ENCODE peak calls at places on chromosomes 1 and 21, in eight cellular contexts. M, A, D, C, E, Q, N and I are unnamed samples.

GRCh38 chr1:27428316-27429028 is 36.0 kb downstream of the GPR3 start:
- DNase-seq in D (no peak), M (no peak), C (no peak), A (peak; percentile 77), E (peak; percentile 50), Q (no peak), N (no peak), I (no peak)

GRCh38 chr21:43283136-43283924 is 114.5 kb downstream of the CRYAA start:
- DNase-seq in C (no peak), M (no peak), N (no peak), D (no peak), Q (no peak), A (no peak), E (no peak), I (no peak)

GRCh38 chr1:3673381-3674099 is 21.2 kb downstream of the TP73 start:
- DNase-seq in M (no peak), E (no peak), N (no peak), C (no peak), A (no peak), Q (no peak), D (no peak), I (no peak)

GRCh38 chr1:212847549-212847948 is at the start of gene SPATA45:
- DNase-seq in A (no peak), C (no peak), D (no peak), N (no peak), M (no peak), Q (no peak), E (no peak), I (no peak)

GRCh38 chr1:225845633-225846259 is 35.8 kb downstream of the EPHX1 start:
- DNase-seq in E (peak; percentile 81), Q (peak; percentile 76), A (peak; percentile 89), D (peak; percentile 84), M (peak; percentile 45), C (peak; percentile 68), N (peak; percentile 83), I (peak; percentile 87)

GRCh38 chr1:96863449-96863848 is 141.9 kb downstream of the PTBP2 start:
- DNase-seq in D (no peak), N (peak; percentile 76), M (no peak), E (no peak), Q (no peak), A (no peak), C (no peak), I (no peak)

GRCh38 chr1:85585845-85586244 is 5.3 kb downstream of the CCN1 start:
- DNase-seq in Q (peak; percentile 44), A (peak; percentile 70), E (no peak), N (peak; percentile 81), C (no peak), M (peak; percentile 49), D (peak; percentile 83), I (no peak)

GRCh38 chr1:74937176-74937575 is 197.0 kb upstream of the LHX8 start:
- DNase-seq in M (no peak), N (no peak), E (no peak), Q (no peak), A (no peak), D (peak; percentile 5), C (no peak), I (no peak)

GRCh38 chr1:54848134-54848948 is 38.7 kb downstream of the DHCR24 start:
- DNase-seq in E (no peak), Q (no peak), D (no peak), C (no peak), A (peak; percentile 30), M (no peak), N (no peak), I (no peak)

GRCh38 chr1:58683519-58683918 is 16.3 kb downstream of the MYSM1 start:
- DNase-seq in E (no peak), N (no peak), D (no peak), C (no peak), M (no peak), Q (no peak), A (no peak), I (no peak)

GRCh38 chr1:177505905-177506590 is 335.3 kb downstream of the BRINP2 start:
- DNase-seq in E (no peak), M (no peak), D (peak; percentile 2), A (no peak), C (peak; percentile 91), N (peak; percentile 70), Q (no peak), I (peak; percentile 78)

GRCh38 chr1:242522304-242522945 is 2.1 kb downstream of the PLD5 start:
- DNase-seq in M (no peak), D (peak; percentile 42), N (peak; percentile 48), E (no peak), A (no peak), Q (no peak), C (peak; percentile 44), I (peak; percentile 66)

GRCh38 chr1:212452323-212453155 is 19.8 kb downstream of the NENF start:
- DNase-seq in Q (no peak), N (peak; percentile 68), D (peak; percentile 78), A (peak; percentile 94), E (peak; percentile 82), M (no peak), C (no peak), I (no peak)

GRCh38 chr21:39033878-39034589 is 149.2 kb downstream of the PSMG1 start:
- DNase-seq in M (no peak), D (peak; percentile 36), N (no peak), Q (no peak), E (peak; percentile 31), A (peak; percentile 61), C (peak; percentile 74), I (peak; percentile 62)

GRCh38 chr21:39037807-39038405 is 145.3 kb downstream of the PSMG1 start:
- DNase-seq in E (no peak), Q (no peak), A (peak; percentile 56), N (peak; percentile 25), D (no peak), C (peak; percentile 60), M (no peak), I (peak; percentile 42)

GRCh38 chr21:39030127-39030884 is 152.9 kb downstream of the PSMG1 start:
- DNase-seq in N (no peak), M (no peak), C (no peak), E (no peak), D (no peak), Q (no peak), A (no peak), I (peak; percentile 58)

GRCh38 chr21:39036581-39036980 is 146.7 kb downstream of the PSMG1 start:
- DNase-seq in C (no peak), D (no peak), M (no peak), A (peak; percentile 15), E (no peak), Q (no peak), N (no peak), I (no peak)

DNA sequence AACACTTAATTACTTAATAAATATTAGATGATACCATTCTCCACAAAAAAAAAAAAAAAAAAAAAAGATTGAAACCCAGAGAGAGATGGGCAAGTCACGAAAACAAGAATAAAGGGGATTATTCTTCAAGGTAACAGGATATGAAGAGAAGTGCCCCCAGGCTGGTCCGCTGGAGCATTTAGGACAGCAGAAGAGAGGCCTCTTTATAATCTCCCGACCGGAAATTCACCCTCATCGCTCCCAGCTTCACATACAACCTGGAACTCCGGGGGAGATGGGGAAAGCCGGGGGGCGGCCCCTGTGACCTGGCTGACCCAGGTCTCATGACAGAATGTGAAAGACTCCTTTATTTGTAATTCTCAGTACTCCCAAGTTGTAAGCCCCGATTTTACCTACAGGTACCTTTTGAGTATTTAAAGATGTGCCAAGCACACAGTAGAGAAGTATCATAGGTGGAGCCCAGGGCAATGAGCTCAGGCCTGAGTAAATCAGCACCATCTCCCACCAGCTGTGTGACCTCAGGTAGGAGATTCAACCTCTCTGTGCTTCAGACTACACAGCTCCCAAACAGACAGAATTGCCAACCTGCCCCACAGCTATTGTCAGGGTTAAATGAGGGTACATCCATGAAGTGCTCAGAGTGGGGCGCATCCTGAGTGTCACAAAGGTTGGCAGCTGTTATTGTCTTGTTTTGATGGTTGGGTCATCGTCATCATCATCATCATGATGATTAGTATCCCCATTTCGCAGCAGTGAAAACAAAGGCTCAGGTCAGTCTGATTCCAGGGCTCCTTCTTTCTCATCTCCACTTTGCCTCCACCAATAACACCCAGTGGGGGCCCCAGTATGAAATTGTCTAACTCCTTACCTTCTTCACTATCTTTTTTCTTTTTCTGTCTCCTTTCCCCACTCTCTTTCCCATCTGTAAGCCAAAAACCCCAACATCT is 148.4 kb downstream of the PSMG1 start:
- DNase-seq in N (no peak), A (peak; percentile 42), M (no peak), C (no peak), D (no peak), E (no peak), Q (no peak), I (no peak)
- TF ChIP-seq CTCF in N (no peak), A (no peak), M (no peak), C (no peak), D (no peak), E (no peak), Q (no peak), I (no peak)

DNA sequence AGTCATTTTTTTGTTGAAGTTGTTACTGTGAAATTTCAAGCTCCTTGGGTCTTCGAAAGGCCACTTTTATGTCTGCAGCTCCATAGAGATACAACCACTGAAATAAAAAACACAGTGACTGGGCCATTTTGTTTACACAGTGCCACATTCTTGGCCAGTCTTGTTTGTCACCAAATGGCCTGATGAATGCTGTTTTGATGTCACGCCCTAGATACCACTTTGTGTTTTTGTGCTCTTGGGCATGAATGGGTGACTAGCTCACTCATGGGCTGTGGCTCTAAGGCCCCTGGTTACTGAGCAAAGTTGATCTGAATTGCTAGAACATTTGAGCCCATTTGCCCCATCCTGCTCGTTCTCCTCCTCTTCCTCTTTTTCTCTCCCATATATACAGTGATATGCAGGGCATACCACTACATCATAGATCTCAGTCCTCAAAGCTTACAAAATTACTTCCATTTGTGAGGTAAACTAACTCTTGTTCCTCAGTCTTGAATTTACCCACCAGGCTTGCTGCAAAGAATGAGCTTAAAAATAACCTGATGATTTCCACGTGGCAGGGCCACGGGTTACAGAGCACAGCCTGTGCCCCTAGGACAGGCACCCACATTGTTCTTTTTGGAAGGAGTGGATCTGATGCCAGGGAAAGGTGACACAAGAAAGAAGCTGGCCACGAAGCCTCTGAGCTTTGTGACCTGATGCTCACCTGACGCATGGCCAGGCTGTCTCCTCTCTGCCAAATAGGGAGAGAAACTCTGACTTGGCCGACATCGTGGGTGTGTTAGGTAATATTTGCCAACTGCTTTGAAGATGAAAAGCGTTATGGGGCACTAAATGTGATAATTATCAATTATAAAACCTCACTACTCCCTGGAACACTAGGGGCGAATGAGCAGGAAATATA is 92.4 kb downstream of the RUNX1 start:
- DNase-seq in N (no peak), C (no peak), D (no peak), M (no peak), E (no peak), A (no peak), Q (no peak), I (no peak)
- H3K4me3 ChIP-seq in N (no peak overlapping the region), C (no peak overlapping the region), D (no peak overlapping the region), M (no peak overlapping the region), E (no peak overlapping the region), A (no peak overlapping the region), Q (no peak overlapping the region), I (no peak overlapping the region)

GRCh38 chr21:15534450-15534886 is 195.3 kb upstream of the USP25 start:
- DNase-seq in E (no peak), A (no peak), N (no peak), D (no peak), C (no peak), M (no peak), Q (no peak), I (no peak)
- TF ChIP-seq CTCF in E (no peak), A (no peak), N (no peak), D (no peak), C (no peak), M (no peak), Q (no peak), I (no peak)

DNA sequence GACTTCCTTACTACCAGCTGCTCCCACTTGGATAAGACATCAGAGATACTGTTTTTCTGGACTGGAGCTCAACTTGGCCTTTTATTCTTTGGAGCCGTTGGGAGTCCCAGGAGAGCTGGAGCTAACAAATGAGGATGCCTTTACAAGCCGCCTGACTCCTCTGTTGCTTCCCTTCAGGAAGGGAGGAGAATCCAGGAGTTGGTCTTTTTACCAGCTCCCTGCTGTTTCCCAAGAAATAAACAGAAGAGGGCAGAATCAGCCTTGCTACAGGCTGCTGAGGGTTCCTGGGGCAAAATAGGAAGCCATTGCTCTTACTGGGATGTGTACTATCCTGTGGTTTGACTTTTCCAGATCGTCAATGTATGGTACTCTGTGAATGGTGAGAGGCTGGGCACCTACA is 1.5 kb downstream of the EIF3I start:
- DNase-seq in D (no peak), E (no peak), N (peak; percentile 51), Q (no peak), A (no peak), C (no peak), M (no peak), I (no peak)
- H3K4me3 ChIP-seq in D (no peak overlapping the region), E (no peak overlapping the region), N (peak overlapping the region; percentile 7), Q (no peak overlapping the region), A (no peak overlapping the region), C (no peak overlapping the region), M (no peak overlapping the region), I (no peak overlapping the region)